ENCODE peak calls at places on chromosomes 4 and X, in six cellular contexts. H, O, K, L, Z and N are unnamed samples.

GRCh38 chr4:144402176-144402575 is 243.8 kb upstream of the HHIP start:
- DNase-seq in K (no peak), L (no peak), Z (no peak), O (no peak), H (no peak), N (no peak)

GRCh38 chr4:183422962-183423653 is 21.3 kb upstream of the CDKN2AIP start:
- DNase-seq in K (no peak), H (no peak), Z (no peak), O (no peak), L (no peak), N (no peak)

GRCh38 chrX:91039777-91040176 is 394.9 kb upstream of the PABPC5 start:
- DNase-seq in K (no peak), H (no peak), Z (no peak), O (no peak), L (no peak), N (no peak)

GRCh38 chr4:153773236-153773690 is 13.4 kb upstream of the RNF175 start:
- DNase-seq in Z (no peak), O (no peak), K (no peak), H (no peak), L (no peak), N (no peak)

GRCh38 chr4:8192748-8193738 is 6.0 kb upstream of the SH3TC1 start:
- DNase-seq in K (peak; percentile 64), H (no peak), L (peak; percentile 87), Z (peak; percentile 63), O (peak; percentile 25), N (peak; percentile 74)

GRCh38 chrX:132750312-132751042 is 208.0 kb downstream of the HS6ST2 start:
- DNase-seq in Z (no peak), H (no peak), L (no peak), O (no peak), K (no peak), N (no peak)

GRCh38 chr4:109815151-109816081 is at the start of gene GAR1:
- DNase-seq in H (peak; percentile 61), Z (peak; percentile 94), K (peak; percentile 76), O (peak; percentile 91), L (peak; percentile 91), N (peak; percentile 76)

GRCh38 chr4:181301735-181302380 is 941.3 kb upstream of the TENM3 start:
- DNase-seq in Z (peak; percentile 28), H (no peak), K (no peak), L (peak; percentile 19), O (no peak), N (peak; percentile 4)

GRCh38 chr4:137641554-137641953 is 109.3 kb upstream of the PCDH18 start:
- DNase-seq in H (no peak), Z (no peak), K (no peak), O (no peak), L (no peak), N (no peak)

GRCh38 chr4:173264960-173265281 is 69.2 kb downstream of the HMGB2 start:
- DNase-seq in K (no peak), H (no peak), L (no peak), Z (no peak), O (no peak), N (no peak)

GRCh38 chr4:141497627-141498026 is 138.8 kb upstream of the IL15 start:
- DNase-seq in K (no peak), O (no peak), L (peak; percentile 26), H (no peak), Z (no peak), N (no peak)

GRCh38 chr4:64330143-64330542 is 79.1 kb downstream of the TECRL start:
- DNase-seq in H (no peak), L (no peak), K (no peak), Z (no peak), O (no peak), N (no peak)

GRCh38 chrX:3384330-3384729 is 37.9 kb upstream of the MXRA5 start:
- DNase-seq in K (no peak), Z (no peak), O (no peak), H (no peak), L (no peak), N (no peak)

GRCh38 chrX:44459501-44459900 is 83.2 kb downstream of the FUNDC1 start:
- DNase-seq in H (no peak), O (no peak), K (no peak), L (no peak), Z (no peak), N (no peak)

GRCh38 chr4:158238574-158238973 is 28.3 kb downstream of the TMEM144 start:
- DNase-seq in H (no peak), Z (no peak), O (no peak), K (no peak), L (no peak), N (no peak)

GRCh38 chrX:46912673-46913491 is 661 bp downstream of the JADE3 start:
- DNase-seq in K (peak; percentile 43), H (no peak), Z (peak; percentile 30), O (peak; percentile 76), L (peak; percentile 74), N (peak; percentile 53)

GRCh38 chr4:94758700-94759399 is 1.1 kb downstream of the BMPR1B start:
- DNase-seq in Z (no peak), H (no peak), O (no peak), L (no peak), K (no peak), N (no peak)

GRCh38 chrX:47175588-47175980 is 18.0 kb upstream of the UBA1 start:
- DNase-seq in O (no peak), K (peak; percentile 11), H (no peak), L (no peak), Z (no peak), N (no peak)

GRCh38 chrX:87525771-87526229 is 8.2 kb downstream of the KLHL4 start:
- DNase-seq in Z (no peak), L (no peak), K (no peak), O (no peak), H (no peak), N (no peak)

GRCh38 chrX:38282044-38282443 is 45.3 kb downstream of the RPGR start:
- DNase-seq in H (no peak), L (no peak), Z (no peak), O (no peak), K (no peak), N (no peak)

GRCh38 chr4:1204286-1204827 is 32.0 kb upstream of the SPON2 start:
- DNase-seq in L (no peak), Z (no peak), H (no peak), O (no peak), K (no peak), N (no peak)